ENCODE peak calls at places on chromosomes 3 and 15, in six cellular contexts. D is GM12878, X is K562, K is HepG2, G is SK-N-SH, Z is H1. E is an unnamed sample.

GRCh38 chr3:101038393-101038792 is 45.2 kb upstream of the ABI3BP start:
- DNase-seq in D (no peak), X (no peak), K (no peak), G (no peak), Z (no peak), E (no peak)

GRCh38 chr3:12750658-12751071 is 8.4 kb downstream of the TMEM40 start:
- DNase-seq in D (peak), X (no peak), K (no peak), G (no peak), Z (no peak), E (no peak)

GRCh38 chr3:25665646-25666136 is 984 bp upstream of the TOP2B start:
- DNase-seq in D (no peak), X (no peak), K (no peak), G (no peak), Z (no peak), E (no peak)

GRCh38 chr15:84840741-84841429 is 23.7 kb downstream of the ALPK3 start:
- DNase-seq in D (no peak), X (no peak), K (peak), G (peak), Z (no peak), E (no peak)

GRCh38 chr3:180274536-180274935 is 237.8 kb upstream of the PEX5L start:
- DNase-seq in D (no peak), X (no peak), K (no peak), G (no peak), Z (no peak), E (peak)

GRCh38 chr3:37456270-37456708 is 281.9 kb upstream of the LRRFIP2 start:
- DNase-seq in D (no peak), X (no peak), K (no peak), G (peak), Z (no peak), E (no peak)

GRCh38 chr15:38888701-38889154 is 324.1 kb upstream of the RASGRP1 start:
- DNase-seq in D (no peak), X (no peak), K (no peak), G (peak), Z (no peak), E (no peak)

GRCh38 chr3:108311797-108312196 is 15.4 kb downstream of the HHLA2 start:
- DNase-seq in D (no peak), X (no peak), K (no peak), G (peak), Z (peak), E (no peak)

GRCh38 chr3:54776601-54777000 is 151.3 kb downstream of the LRTM1 start:
- DNase-seq in D (no peak), X (no peak), K (no peak), G (no peak), Z (peak), E (no peak)

GRCh38 chr3:8538904-8539303 is 37.3 kb downstream of the LMCD1 start:
- DNase-seq in D (no peak), X (no peak), K (peak), G (no peak), Z (no peak), E (no peak)

GRCh38 chr3:71389191-71389590 is 194.3 kb downstream of the FOXP1 start:
- DNase-seq in D (no peak), X (no peak), K (no peak), G (no peak), Z (no peak), E (no peak)

GRCh38 chr3:99529265-99529664 is 109.1 kb upstream of the COL8A1 start:
- DNase-seq in D (no peak), X (no peak), K (no peak), G (no peak), Z (no peak), E (no peak)

GRCh38 chr3:161323926-161324621 is 47.2 kb downstream of the SPTSSB start:
- DNase-seq in D (no peak), X (no peak), K (peak), G (no peak), Z (no peak), E (no peak)

GRCh38 chr15:85493258-85493657 is 112.9 kb downstream of the AKAP13 start:
- DNase-seq in D (no peak), X (no peak), K (no peak), G (no peak), Z (no peak), E (no peak)

GRCh38 chr3:27483117-27484001 is 825 bp downstream of the SLC4A7 start:
- DNase-seq in D (peak), X (no peak), K (peak), G (peak), Z (peak), E (peak)

GRCh38 chr3:65871305-65872141 is 167.2 kb downstream of the MAGI1 start:
- DNase-seq in D (no peak), X (no peak), K (peak), G (peak), Z (no peak), E (no peak)

GRCh38 chr15:44298878-44299277 is 10.4 kb downstream of the GOLM2 start:
- DNase-seq in D (no peak), X (peak), K (peak), G (peak), Z (peak), E (no peak)

GRCh38 chr3:53702776-53703175 is 143.4 kb downstream of the CHDH start:
- DNase-seq in D (no peak), X (no peak), K (no peak), G (no peak), Z (peak), E (no peak)

GRCh38 chr3:55498520-55498919 is 11.4 kb upstream of the WNT5A start:
- DNase-seq in D (no peak), X (no peak), K (no peak), G (no peak), Z (no peak), E (no peak)

GRCh38 chr15:55846108-55846707 is 103.3 kb upstream of the PRTG start:
- DNase-seq in D (peak), X (peak), K (peak), G (peak), Z (peak), E (peak)

GRCh38 chr3:184154909-184155643 is at the start of gene DVL3:
- DNase-seq in D (no peak), X (peak), K (peak), G (peak), Z (peak), E (no peak)

DNA sequence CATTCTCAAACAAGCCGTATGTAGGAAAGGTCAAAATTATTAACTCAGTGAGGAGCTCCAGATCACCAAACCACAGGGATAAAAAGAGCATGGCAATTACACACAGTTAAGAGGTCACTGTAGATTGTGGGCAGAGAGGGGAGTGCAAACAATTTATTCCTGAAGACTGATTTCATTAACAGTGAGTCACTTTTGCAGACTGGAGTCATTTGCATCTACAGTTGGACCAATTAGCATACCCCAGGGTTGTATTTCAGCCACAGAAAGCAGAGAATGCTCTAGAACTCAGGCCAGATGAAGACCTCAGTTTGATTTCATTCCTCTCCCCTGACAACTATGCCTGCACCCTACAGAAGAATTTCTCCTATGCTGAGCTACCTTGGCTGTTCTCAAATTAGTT is 40.1 kb downstream of the SETMAR start:
- DNase-seq in D (no peak), X (no peak), K (no peak), G (no peak), Z (no peak), E (no peak)
- TF ChIP-seq YY1 in D (no peak), X (no peak), K (no peak), G (no peak), Z (no peak), E (no peak)

GRCh38 chr15:76327191-76328105 is 9.1 kb upstream of the ISL2 start:
- DNase-seq in D (no peak), X (no peak), K (no peak), G (no peak), Z (no peak), E (no peak)

GRCh38 chr15:76328962-76329361 is 7.6 kb upstream of the ISL2 start:
- DNase-seq in D (no peak), X (no peak), K (no peak), G (no peak), Z (no peak), E (no peak)

GRCh38 chr15:76325704-76326103 is 10.9 kb upstream of the ISL2 start:
- DNase-seq in D (no peak), X (no peak), K (no peak), G (no peak), Z (no peak), E (no peak)

GRCh38 chr15:76330281-76330680 is 6.3 kb upstream of the ISL2 start:
- DNase-seq in D (no peak), X (no peak), K (peak), G (peak), Z (peak), E (no peak)

DNA sequence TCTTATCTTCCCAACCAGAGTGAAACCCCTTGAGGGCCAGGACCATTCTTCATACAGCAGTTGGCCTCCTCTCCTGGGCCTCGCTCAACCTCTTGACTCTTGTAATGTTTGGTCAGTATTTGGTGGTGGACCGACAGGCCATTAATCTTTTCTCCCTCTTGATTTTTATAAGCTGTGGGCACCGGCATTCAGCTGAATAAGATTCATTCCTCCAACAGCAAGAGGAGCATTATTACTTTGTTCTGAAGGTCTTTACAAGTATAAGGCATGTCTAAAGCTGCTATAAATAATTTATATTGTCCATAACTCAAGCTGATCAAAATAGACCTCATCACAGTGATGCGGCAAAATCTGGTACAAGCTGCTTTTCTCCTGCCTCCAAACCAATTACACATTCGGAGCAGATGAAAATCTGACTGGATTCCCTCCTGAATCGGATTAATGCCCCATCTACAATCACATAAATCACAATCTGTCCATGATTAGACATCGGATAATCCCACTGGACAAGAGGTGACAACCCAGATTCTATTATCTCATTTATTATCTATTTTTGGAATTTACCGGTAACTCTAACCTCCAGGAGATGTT is 8.4 kb upstream of the ISL2 start:
- DNase-seq in D (no peak), X (no peak), K (no peak), G (no peak), Z (no peak), E (no peak)
- TF ChIP-seq YY1 in D (no peak), X (no peak), K (no peak), G (no peak), Z (no peak), E (no peak)

DNA sequence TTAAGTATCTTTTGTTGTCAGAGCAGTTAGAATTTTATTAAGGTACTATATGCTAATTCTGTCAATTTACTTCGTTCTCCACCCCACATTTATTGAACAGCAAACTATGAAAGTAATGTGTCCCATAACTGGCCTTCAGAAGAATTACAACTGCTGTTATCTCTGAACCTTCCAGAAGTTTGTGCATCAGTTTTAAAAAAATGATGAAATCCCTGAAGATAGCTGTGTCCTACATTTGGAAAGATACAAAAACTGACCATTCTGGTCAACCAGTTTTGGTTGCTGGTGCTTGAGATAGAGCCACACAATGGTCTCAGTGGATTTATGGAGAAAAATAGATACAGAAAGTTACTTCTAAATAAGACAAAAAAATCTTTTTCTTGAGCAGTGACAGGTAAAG is 5.9 kb downstream of the UBE2Q2 start:
- DNase-seq in D (no peak), X (no peak), K (no peak), G (no peak), Z (no peak), E (no peak)
- TF ChIP-seq YY1 in D (no peak), X (no peak), K (no peak), G (no peak), Z (no peak), E (no peak)

GRCh38 chr3:168127466-168127865 is 31.7 kb upstream of the GOLIM4 start:
- DNase-seq in D (no peak), X (no peak), K (no peak), G (no peak), Z (no peak), E (no peak)

GRCh38 chr3:168121175-168121853 is 25.6 kb upstream of the GOLIM4 start:
- DNase-seq in D (no peak), X (no peak), K (no peak), G (peak), Z (no peak), E (no peak)

GRCh38 chr3:168123211-168124173 is 27.8 kb upstream of the GOLIM4 start:
- DNase-seq in D (no peak), X (no peak), K (no peak), G (no peak), Z (no peak), E (no peak)

DNA sequence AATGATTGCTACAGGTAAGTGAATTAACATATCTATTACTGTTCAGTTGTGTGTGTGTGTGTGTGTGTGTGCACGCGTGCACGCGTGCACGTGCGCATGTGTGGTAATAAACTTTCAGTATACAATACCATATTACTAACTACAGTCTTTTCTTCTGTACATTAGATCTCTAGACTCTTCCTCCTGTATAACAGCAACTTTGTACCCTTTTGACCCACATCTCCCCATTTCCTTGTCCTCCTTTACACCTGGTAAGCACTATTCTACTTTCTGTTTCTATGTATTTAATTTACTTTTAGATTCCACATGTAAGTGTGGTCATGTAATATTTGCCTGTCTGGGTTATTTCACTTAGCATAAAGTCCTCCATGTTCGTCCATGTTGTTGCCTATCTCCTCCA is 29.1 kb upstream of the GOLIM4 start:
- DNase-seq in D (no peak), X (no peak), K (no peak), G (no peak), Z (no peak), E (no peak)
- TF ChIP-seq YY1 in D (no peak), X (no peak), K (no peak), G (no peak), Z (no peak), E (no peak)